ENCODE peak calls at places on chromosomes 12 and 14, in seven cellular contexts. C, W, Q, I, T, P and J are unnamed samples.
A peak's percentile ranks its signal among the peaks of the same experiment; 100 is the strongest.

GRCh38 chr12:87827638-87828264 is 201.4 kb downstream of the C12orf50 start:
- DNase-seq in I (peak; percentile 83), Q (no peak), P (peak; percentile 88), W (no peak), T (no peak), C (no peak), J (no peak)

GRCh38 chr14:65834812-65835211 is 422.3 kb downstream of the FUT8 start:
- DNase-seq in Q (no peak), C (no peak), I (no peak), T (no peak), P (no peak), W (no peak), J (no peak)

GRCh38 chr14:20772650-20773049 is 4.4 kb downstream of the EDDM3B start:
- DNase-seq in W (no peak), Q (no peak), P (no peak), C (no peak), T (no peak), I (no peak), J (no peak)

GRCh38 chr12:6231359-6232268 is 31.4 kb downstream of the CD9 start:
- DNase-seq in W (no peak), P (peak; percentile 39), T (no peak), C (no peak), I (no peak), Q (no peak), J (no peak)

GRCh38 chr12:132323171-132324010 is 6.0 kb downstream of the GALNT9 start:
- DNase-seq in T (no peak), I (no peak), P (no peak), C (peak; percentile 50), W (peak; percentile 8), Q (no peak), J (no peak)

GRCh38 chr12:1826867-1827705 is 6.7 kb downstream of the LRTM2 start:
- DNase-seq in P (no peak), W (no peak), C (no peak), I (no peak), T (no peak), Q (no peak), J (no peak)

GRCh38 chr14:32217301-32217700 is 14.2 kb upstream of the RNU6-8 start:
- DNase-seq in C (no peak), I (no peak), W (no peak), Q (no peak), P (no peak), T (no peak), J (no peak)

GRCh38 chr12:11998944-11999315 is 71.8 kb upstream of the BCL2L14 start:
- DNase-seq in W (no peak), C (no peak), Q (no peak), P (no peak), I (no peak), T (no peak), J (no peak)

GRCh38 chr12:120067084-120067869 is 49.3 kb downstream of the RAB35 start:
- DNase-seq in P (no peak), C (no peak), W (no peak), I (no peak), T (no peak), Q (no peak), J (no peak)

GRCh38 chr14:106044949-106045596 is 518.7 kb downstream of the TMEM121 start:
- DNase-seq in T (no peak), C (peak; percentile 7), W (peak; percentile 66), Q (peak; percentile 85), P (no peak), I (no peak), J (peak; percentile 56)

GRCh38 chr12:6167327-6168280 is 32.6 kb upstream of the CD9 start:
- DNase-seq in P (peak; percentile 98), W (peak; percentile 25), Q (peak; percentile 34), C (peak; percentile 86), I (peak; percentile 86), T (peak; percentile 87), J (peak; percentile 23)

GRCh38 chr12:88052686-88053085 is 23.5 kb upstream of the C12orf50 start:
- DNase-seq in W (no peak), Q (peak; percentile 31), T (no peak), C (peak; percentile 4), P (peak; percentile 34), I (peak; percentile 13), J (no peak)

GRCh38 chr12:67355428-67356385 is 86.5 kb downstream of the CAND1 start:
- DNase-seq in I (no peak), T (no peak), Q (peak; percentile 20), P (peak; percentile 65), C (no peak), W (no peak), J (no peak)